ENCODE peak calls at places on chromosomes 2 and 18, in ten cellular contexts. T is spleen, P is heart left ventricle, Q is upper lobe of left lung, D is suprapubic skin, Z is tibial nerve, J is transverse colon, O is adrenal gland, X is uterus, M is gastrocnemius medialis. I is an unnamed sample. For H3K9me3, the result is how much of the 10 kb centered on the place peaks cover.

GRCh38 chr2:226578373-226578772 is 221.2 kb downstream of the IRS1 start:
- DNase-seq in O (no peak), D (no peak), J (no peak), X (no peak), T (no peak), M (no peak), Z (no peak), P (no peak), Q (no peak), I (no peak)

GRCh38 chr2:235510305-235510704 is 16.5 kb downstream of the AGAP1 start:
- DNase-seq in T (no peak), J (peak), P (no peak), Q (no peak), Z (no peak), M (no peak), D (no peak), X (no peak), O (no peak), I (no peak)

GRCh38 chr2:208064220-208064951 is 39.1 kb upstream of the PLEKHM3 start:
- DNase-seq in Q (no peak), T (no peak), M (no peak), O (no peak), Z (no peak), X (no peak), P (no peak), J (no peak), D (no peak), I (no peak)

GRCh38 chr2:27049422-27050280 is 1.8 kb upstream of the AGBL5 start:
- DNase-seq in T (peak), O (no peak), J (peak), D (peak), P (peak), X (peak), Z (no peak), M (no peak), Q (peak), I (peak)

GRCh38 chr2:149040451-149040850 is 2.0 kb downstream of the LYPD6B start:
- DNase-seq in M (no peak), T (no peak), X (no peak), J (peak), O (no peak), Z (no peak), D (no peak), Q (peak), P (no peak), I (no peak)

GRCh38 chr18:22424564-22424963 is 6.8 kb upstream of the CTAGE1 start:
- DNase-seq in Z (no peak), Q (no peak), O (no peak), J (no peak), M (no peak), P (no peak), X (no peak), D (no peak), T (no peak), I (no peak)

GRCh38 chr2:10971131-10971854 is 59.6 kb downstream of the KCNF1 start:
- DNase-seq in Z (no peak), O (no peak), J (no peak), T (peak), P (no peak), X (no peak), D (no peak), M (no peak), Q (no peak), I (no peak)

GRCh38 chr2:66364495-66364992 is 70.4 kb upstream of the MEIS1 start:
- DNase-seq in O (no peak), D (no peak), J (no peak), Q (no peak), Z (peak), M (peak), T (no peak), P (no peak), X (no peak), I (peak)

GRCh38 chr18:59685501-59685900 is 11.7 kb downstream of the CCBE1 start:
- DNase-seq in D (no peak), O (no peak), Z (no peak), M (no peak), Q (no peak), X (no peak), T (no peak), P (no peak), J (no peak), I (no peak)

GRCh38 chr2:172101707-172102158 is 967 bp downstream of the DLX2 start:
- DNase-seq in Z (no peak), T (peak), M (no peak), P (no peak), D (no peak), X (no peak), Q (no peak), J (no peak), O (no peak), I (no peak)

GRCh38 chr18:48631851-48632250 is 93.0 kb downstream of the CTIF start:
- DNase-seq in M (no peak), Q (no peak), J (no peak), X (no peak), P (no peak), T (no peak), D (peak), O (no peak), Z (no peak), I (no peak)

GRCh38 chr2:123521868-123522267 is 503.2 kb upstream of the CNTNAP5 start:
- DNase-seq in M (no peak), O (no peak), T (no peak), X (no peak), Q (no peak), D (no peak), Z (no peak), J (no peak), P (no peak), I (no peak)

GRCh38 chr2:88545118-88545517 is 82.1 kb downstream of the EIF2AK3 start:
- DNase-seq in Z (no peak), D (no peak), M (no peak), X (no peak), J (no peak), T (no peak), P (no peak), Q (no peak), O (no peak), I (no peak)

GRCh38 chr2:100248971-100249370 is 73.3 kb downstream of the LONRF2 start:
- DNase-seq in Z (no peak), J (no peak), T (no peak), D (no peak), M (no peak), Q (no peak), O (no peak), P (no peak), X (no peak), I (no peak)

DNA sequence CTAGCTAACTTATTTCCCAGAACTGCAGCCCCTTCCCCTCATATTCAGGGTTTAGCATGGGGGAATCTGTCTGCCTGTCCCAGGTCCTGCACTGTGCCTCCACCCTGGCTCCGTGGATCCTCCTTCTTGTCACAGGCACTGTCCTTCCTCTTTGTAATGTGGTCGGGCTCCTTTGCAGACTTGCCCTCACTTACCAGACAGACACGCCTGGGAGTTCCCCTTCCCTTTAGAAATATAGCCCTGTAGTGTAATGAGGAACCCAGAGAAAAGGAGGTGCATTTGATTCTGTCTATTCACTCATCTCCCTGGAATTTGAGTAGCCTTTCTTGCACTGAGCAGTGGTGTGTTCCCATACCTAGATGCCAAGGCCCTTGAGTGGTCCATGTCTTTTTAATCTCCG is 108.8 kb downstream of the TRIM43 start:
- DNase-seq in J (no peak), D (no peak), O (no peak), M (no peak), X (no peak), Z (no peak), P (no peak), Q (no peak), T (no peak), I (no peak)
- H3K9me3 ChIP-seq in J (under half), D (under half), O (under half), M (under half), X (under half), Z (under half), P (under half), Q (under half), T (under half), I (under half)

GRCh38 chr2:155368934-155369333 is 670.4 kb downstream of the KCNJ3 start:
- DNase-seq in D (no peak), X (no peak), J (no peak), Q (no peak), P (no peak), M (no peak), Z (no peak), O (no peak), T (no peak), I (no peak)

GRCh38 chr2:155364766-155365165 is 666.3 kb downstream of the KCNJ3 start:
- DNase-seq in Q (no peak), X (no peak), P (no peak), Z (no peak), O (no peak), D (no peak), M (no peak), J (no peak), T (no peak), I (no peak)

DNA sequence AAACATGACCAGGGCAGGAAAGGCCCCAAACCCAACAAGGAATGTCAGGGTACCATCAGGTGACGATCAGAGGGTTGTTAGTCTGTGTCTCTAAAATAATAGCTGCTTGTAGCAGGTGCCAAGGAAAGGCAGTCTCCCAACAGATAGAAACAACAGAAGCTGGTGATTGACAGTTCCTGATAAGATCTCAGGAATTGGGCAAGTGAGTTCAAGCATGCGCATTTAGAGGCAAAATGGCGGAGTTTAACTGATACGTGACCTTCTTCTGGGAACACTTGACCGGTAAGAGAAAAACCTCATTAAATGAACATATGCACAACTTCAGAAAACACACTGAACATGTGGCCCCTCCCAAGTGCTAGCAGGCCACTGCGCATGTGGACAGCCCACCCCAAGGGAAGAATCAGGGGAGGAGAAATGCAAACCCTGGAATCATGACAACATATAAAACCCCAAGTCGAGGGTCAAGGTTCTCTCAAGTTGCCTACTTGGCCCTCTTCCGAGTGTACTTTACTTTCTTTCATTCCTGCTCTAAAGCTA is 664.9 kb downstream of the KCNJ3 start:
- DNase-seq in D (no peak), M (no peak), Z (no peak), J (no peak), P (no peak), Q (no peak), X (no peak), O (no peak), T (no peak), I (no peak)
- TF ChIP-seq POLR2A in D (no peak), M (no peak), Z (no peak), J (no peak), P (no peak), Q (no peak), X (no peak), O (no peak), T (no peak), I (no peak)

DNA sequence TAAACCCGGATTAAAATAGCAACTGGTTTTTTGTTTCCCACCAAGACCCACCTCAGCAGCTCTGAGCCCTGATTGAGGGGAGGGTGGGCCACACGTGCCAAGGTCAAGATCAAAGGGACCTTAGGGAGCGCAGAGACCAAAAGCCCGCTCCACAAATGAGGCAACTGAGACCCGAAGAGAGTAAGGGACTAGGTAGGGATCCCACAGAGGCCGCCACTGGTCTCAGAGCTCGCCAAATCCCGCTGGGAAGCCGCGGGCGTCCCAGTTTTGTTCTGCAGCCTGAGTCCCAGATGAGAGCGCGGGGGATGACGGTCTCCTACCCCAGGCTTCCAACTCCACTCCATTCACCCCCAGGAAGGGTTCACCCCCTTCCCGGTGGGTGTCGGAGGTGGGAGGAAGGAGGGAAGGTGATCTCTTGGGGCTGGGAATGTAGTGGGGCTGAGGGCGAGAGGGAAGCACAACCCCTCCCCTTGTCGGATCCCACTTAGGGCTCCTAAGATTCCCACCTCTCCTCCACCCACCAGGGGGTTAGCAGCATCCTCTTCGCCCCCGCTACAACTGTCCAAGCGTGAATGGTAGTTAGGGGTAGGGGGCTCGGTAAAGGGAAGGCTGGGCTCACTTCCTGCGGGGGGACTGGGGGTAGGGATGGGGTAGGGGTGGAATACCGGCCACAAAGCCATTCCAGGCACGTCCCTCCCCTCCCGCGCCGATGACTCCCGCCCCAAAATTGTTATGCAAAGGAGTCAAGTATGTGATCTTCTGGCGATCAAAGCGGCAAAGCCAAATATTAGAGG is 7.3 kb upstream of the EN1 start:
- DNase-seq in P (no peak), X (no peak), Q (no peak), J (no peak), D (no peak), O (no peak), M (no peak), Z (no peak), T (no peak), I (no peak)
- H3K9me3 ChIP-seq in P (under half), X (under half), Q (under half), J (under half), D (under half), O (under half), M (under half), Z (under half), T (under half), I (under half)

DNA sequence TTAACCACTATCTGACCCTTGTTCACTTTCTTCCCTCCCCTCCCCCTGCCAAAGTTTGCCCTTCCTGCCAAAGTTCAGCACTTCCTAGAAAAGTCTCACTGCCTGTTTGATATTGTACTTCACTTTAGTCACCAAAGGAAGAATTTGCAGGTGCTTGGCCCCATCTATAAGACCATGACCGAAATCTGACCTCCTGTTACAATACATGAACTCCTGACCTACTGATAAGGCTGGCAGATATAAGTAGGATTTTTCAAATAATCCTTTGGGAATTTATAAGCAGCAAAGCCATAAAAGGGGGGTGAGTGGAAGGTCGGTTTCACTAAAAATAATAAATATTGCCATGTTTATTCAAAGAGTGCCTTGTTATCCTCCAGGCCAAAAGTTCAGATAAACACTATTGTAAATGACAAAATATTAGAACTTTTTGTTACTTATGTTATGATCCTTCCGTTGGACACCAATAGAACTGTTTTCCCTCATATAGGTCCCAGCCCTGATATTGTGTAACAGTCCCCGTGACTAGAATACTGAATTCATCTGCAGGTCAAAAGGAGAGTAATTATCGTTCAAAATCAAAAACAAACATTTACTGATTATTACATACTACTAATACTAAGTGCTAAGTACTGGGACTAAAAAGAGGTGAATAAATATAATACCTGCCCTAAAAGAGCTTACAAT is 277.6 kb downstream of the EXOC6B start:
- DNase-seq in O (no peak), M (no peak), Z (no peak), X (no peak), P (no peak), D (no peak), J (no peak), Q (no peak), T (no peak), I (no peak)
- TF ChIP-seq POLR2A in O (no peak), M (no peak), Z (no peak), X (no peak), P (no peak), D (no peak), J (no peak), Q (no peak), T (no peak), I (no peak)

GRCh38 chr18:29821544-29821943 is 1221.0 kb downstream of the DSC3 start:
- DNase-seq in Z (no peak), T (no peak), O (no peak), X (no peak), M (no peak), D (no peak), P (no peak), Q (no peak), J (no peak), I (no peak)
- H3K9me3 ChIP-seq in Z (under half), T (under half), O (under half), X (under half), M (under half), D (under half), P (under half), Q (under half), J (under half), I (under half)

GRCh38 chr2:119772767-119773166 is 13.0 kb downstream of the PTPN4 start:
- DNase-seq in P (no peak), T (no peak), Q (no peak), Z (no peak), M (no peak), O (no peak), X (no peak), J (no peak), D (no peak), I (no peak)

GRCh38 chr2:119769645-119770044 is 9.9 kb downstream of the PTPN4 start:
- DNase-seq in O (no peak), X (no peak), J (no peak), P (no peak), Q (no peak), D (no peak), M (no peak), Z (no peak), T (no peak), I (no peak)

GRCh38 chr2:119768731-119769130 is 9.0 kb downstream of the PTPN4 start:
- DNase-seq in P (no peak), X (no peak), D (no peak), Q (no peak), T (no peak), Z (no peak), O (no peak), J (no peak), M (no peak), I (no peak)

GRCh38 chr2:119772128-119772527 is 12.4 kb downstream of the PTPN4 start:
- DNase-seq in Q (no peak), T (no peak), Z (no peak), P (no peak), J (no peak), O (no peak), M (no peak), D (no peak), X (no peak), I (no peak)

DNA sequence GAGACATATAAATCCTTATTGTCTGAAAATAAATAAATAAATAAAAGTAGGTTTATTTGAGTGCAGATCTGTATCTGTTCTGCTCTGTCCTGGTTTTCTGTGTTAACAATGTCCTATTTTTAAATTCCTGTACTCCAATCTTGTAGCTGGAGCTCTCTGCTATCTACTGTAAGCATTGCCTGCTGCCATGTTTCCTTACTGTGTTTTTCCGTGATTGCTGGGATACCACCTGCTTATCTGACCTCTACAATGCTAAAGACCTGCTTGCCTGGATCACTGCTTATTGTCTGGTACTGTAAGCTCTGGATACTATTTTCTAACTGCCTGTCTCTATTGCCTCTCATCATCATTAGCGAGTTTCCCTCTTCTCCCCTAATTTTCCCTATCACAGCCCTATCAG is 11.6 kb downstream of the PTPN4 start:
- DNase-seq in T (no peak), P (no peak), M (no peak), D (no peak), Z (no peak), O (no peak), Q (no peak), X (no peak), J (no peak), I (no peak)
- TF ChIP-seq POLR2A in T (no peak), P (no peak), M (no peak), D (no peak), Z (no peak), O (no peak), Q (no peak), X (no peak), J (no peak), I (no peak)

GRCh38 chr2:2564300-2565085 is 233.4 kb upstream of the MYT1L start:
- DNase-seq in M (no peak), O (no peak), Q (no peak), T (peak), Z (no peak), D (no peak), J (no peak), X (no peak), P (no peak), I (no peak)

GRCh38 chr2:2563309-2563860 is 232.3 kb upstream of the MYT1L start:
- DNase-seq in O (no peak), D (no peak), M (no peak), T (peak), P (no peak), X (no peak), J (no peak), Z (no peak), Q (no peak), I (no peak)

GRCh38 chr2:2561346-2562095 is 230.4 kb upstream of the MYT1L start:
- DNase-seq in M (no peak), P (no peak), O (no peak), D (no peak), X (no peak), T (peak), J (no peak), Q (no peak), Z (no peak), I (no peak)

GRCh38 chr2:2560374-2561015 is 229.4 kb upstream of the MYT1L start:
- DNase-seq in T (peak), Z (no peak), X (no peak), P (no peak), O (no peak), M (no peak), Q (no peak), D (no peak), J (no peak), I (no peak)

GRCh38 chr2:2562867-2563266 is 231.8 kb upstream of the MYT1L start:
- DNase-seq in D (no peak), Z (no peak), P (no peak), J (no peak), O (no peak), X (no peak), M (no peak), T (peak), Q (no peak), I (no peak)
- H3K9me3 ChIP-seq in D (under half), Z (under half), P (under half), J (under half), O (under half), X (under half), M (under half), T (under half), Q (under half), I (under half)